ENCODE peak calls at places on chromosomes 3 and 15, in seven cellular contexts. V is mesothelial cell of epicardium, W is kidney tubule cell, Q is right lobe of liver, B is ovary, L is fibroblast of lung, H is foreskin fibroblast. O is an unnamed sample.

GRCh38 chr3:190671658-190672057 is 157.8 kb downstream of the IL1RAP start:
- DNase-seq in W (no peak), V (no peak), B (no peak), Q (no peak), L (peak; percentile 25), H (peak; percentile 7), O (no peak)

GRCh38 chr3:62090519-62090918 is 282.8 kb downstream of the FEZF2 start:
- DNase-seq in B (no peak), Q (no peak), V (no peak), W (no peak), L (no peak), H (no peak), O (no peak)

GRCh38 chr15:78873796-78874761 is 1.4 kb downstream of the MORF4L1 start:
- DNase-seq in B (peak; percentile 51), Q (peak; percentile 75), W (peak; percentile 49), L (no peak), V (no peak), H (peak; percentile 47), O (no peak)

GRCh38 chr3:191136347-191136746 is 62.7 kb upstream of the OSTN start:
- DNase-seq in W (peak; percentile 12), V (no peak), Q (no peak), L (peak; percentile 24), H (peak; percentile 52), B (no peak), O (no peak)

GRCh38 chr15:39461536-39462140 is 119.2 kb upstream of the THBS1 start:
- DNase-seq in V (no peak), H (peak; percentile 40), L (peak; percentile 54), Q (no peak), W (no peak), B (peak; percentile 81), O (no peak)

GRCh38 chr3:28322464-28322863 is 26.1 kb upstream of the ZCWPW2 start:
- DNase-seq in H (peak; percentile 76), V (no peak), Q (no peak), W (peak; percentile 59), B (no peak), L (peak; percentile 54), O (no peak)

GRCh38 chr15:70226337-70226980 is 128.7 kb upstream of the TLE3 start:
- DNase-seq in L (no peak), Q (no peak), B (no peak), W (no peak), H (no peak), V (no peak), O (no peak)

GRCh38 chr3:8450618-8451017 is 51.0 kb upstream of the LMCD1 start:
- DNase-seq in H (peak; percentile 18), W (peak; percentile 74), V (no peak), L (no peak), Q (no peak), B (no peak), O (no peak)

GRCh38 chr15:100866386-100867330 is 13.0 kb upstream of the ALDH1A3 start:
- DNase-seq in B (no peak), L (no peak), W (no peak), Q (no peak), H (no peak), V (no peak), O (no peak)

O was measured in sciatic nerve.